ENCODE peak calls at places on chromosome 5, in nine cellular contexts. E, H, B, G, L, S, U, R and Y are unnamed samples.

GRCh38 chr5:115179959-115180709 is 10.4 kb upstream of the TRIM36 start:
- DNase-seq in E (peak), H (peak), B (no peak), G (no peak), L (no peak), S (peak), U (peak), R (peak), Y (peak)

GRCh38 chr5:136012041-136012804 is 16.6 kb upstream of the TGFBI start:
- DNase-seq in E (no peak), H (no peak), B (peak), G (no peak), L (no peak), S (peak), U (no peak), R (peak), Y (peak)

GRCh38 chr5:1041225-1042186 is 32.9 kb downstream of the NKD2 start:
- DNase-seq in E (no peak), H (no peak), B (no peak), G (no peak), L (no peak), S (peak), U (no peak), R (no peak), Y (no peak)

GRCh38 chr5:66720776-66721175 is 124.6 kb downstream of the MAST4 start:
- DNase-seq in E (no peak), H (no peak), B (no peak), G (no peak), L (no peak), S (no peak), U (no peak), R (no peak), Y (peak)

GRCh38 chr5:88821161-88821560 is 61.8 kb downstream of the MEF2C start:
- DNase-seq in E (no peak), H (no peak), B (peak), G (no peak), L (no peak), S (no peak), U (no peak), R (no peak), Y (no peak)

GRCh38 chr5:38527475-38527874 is 29.0 kb downstream of the LIFR start:
- DNase-seq in E (no peak), H (peak), B (peak), G (no peak), L (no peak), S (no peak), U (no peak), R (no peak), Y (no peak)

GRCh38 chr5:126594676-126595485 is at the start of gene ALDH7A1:
- DNase-seq in E (peak), H (peak), B (no peak), G (peak), L (peak), S (peak), U (peak), R (peak), Y (peak)

GRCh38 chr5:67234671-67235176 is 38.1 kb upstream of the CD180 start:
- DNase-seq in E (no peak), H (no peak), B (no peak), G (no peak), L (peak), S (peak), U (peak), R (peak), Y (peak)

GRCh38 chr5:142924135-142924883 is 154.1 kb downstream of the ARHGAP26 start:
- DNase-seq in E (no peak), H (no peak), B (no peak), G (no peak), L (no peak), S (peak), U (peak), R (peak), Y (no peak)